ENCODE peak calls at places on chromosomes 16 and 17, in six cellular contexts. One of them, this sample, is unnamed.

GRCh38 chr16:75382611-75383010 is 50.7 kb downstream of the CFDP1 start:
- DNase-seq in IMR-90: no peak
- DNase-seq in H9: no peak
- DNase-seq in mesenchymal stem cell: no peak
- DNase-seq in neuronal stem cell: no peak
- DNase-seq in H1: no peak
- DNase-seq in this sample: no peak

GRCh38 chr17:78935419-78936323 is 10.5 kb upstream of the TIMP2 start:
- DNase-seq in IMR-90: peak
- DNase-seq in H9: peak
- DNase-seq in mesenchymal stem cell: peak
- DNase-seq in neuronal stem cell: no peak
- DNase-seq in H1: no peak
- DNase-seq in this sample: no peak

GRCh38 chr17:2107506-2107905 is 52.6 kb downstream of the HIC1 start:
- DNase-seq in IMR-90: no peak
- DNase-seq in H9: no peak
- DNase-seq in mesenchymal stem cell: no peak
- DNase-seq in neuronal stem cell: no peak
- DNase-seq in H1: no peak
- DNase-seq in this sample: no peak

GRCh38 chr17:37475713-37476420 is 13.8 kb upstream of the DUSP14 start:
- DNase-seq in IMR-90: no peak
- DNase-seq in H9: no peak
- DNase-seq in mesenchymal stem cell: no peak
- DNase-seq in neuronal stem cell: no peak
- DNase-seq in H1: no peak
- DNase-seq in this sample: no peak

GRCh38 chr17:77737442-77738265 is 220.8 kb upstream of the TNRC6C start:
- DNase-seq in IMR-90: no peak
- DNase-seq in H9: peak
- DNase-seq in mesenchymal stem cell: no peak
- DNase-seq in neuronal stem cell: no peak
- DNase-seq in H1: no peak
- DNase-seq in this sample: no peak

GRCh38 chr17:4625181-4625601 is 16.3 kb downstream of the ALOX15 start:
- DNase-seq in IMR-90: peak
- DNase-seq in H9: no peak
- DNase-seq in mesenchymal stem cell: peak
- DNase-seq in neuronal stem cell: no peak
- DNase-seq in H1: no peak
- DNase-seq in this sample: peak

GRCh38 chr16:84449156-84450140 is 55.0 kb downstream of the MEAK7 start:
- DNase-seq in IMR-90: no peak
- DNase-seq in H9: peak
- DNase-seq in mesenchymal stem cell: no peak
- DNase-seq in neuronal stem cell: no peak
- DNase-seq in H1: no peak
- DNase-seq in this sample: no peak

GRCh38 chr16:27450836-27451341 is 48.9 kb downstream of the IL21R start:
- DNase-seq in IMR-90: no peak
- DNase-seq in H9: no peak
- DNase-seq in mesenchymal stem cell: peak
- DNase-seq in neuronal stem cell: no peak
- DNase-seq in H1: no peak
- DNase-seq in this sample: no peak

GRCh38 chr16:84043486-84044107 is 1.0 kb upstream of the SLC38A8 start:
- DNase-seq in IMR-90: peak
- DNase-seq in H9: no peak
- DNase-seq in mesenchymal stem cell: no peak
- DNase-seq in neuronal stem cell: no peak
- DNase-seq in H1: no peak
- DNase-seq in this sample: peak

GRCh38 chr17:2710804-2711607 is 558 bp downstream of the CLUH start:
- DNase-seq in IMR-90: no peak
- DNase-seq in H9: no peak
- DNase-seq in mesenchymal stem cell: peak
- DNase-seq in neuronal stem cell: no peak
- DNase-seq in H1: no peak
- DNase-seq in this sample: peak

GRCh38 chr17:53353919-53354351 is 468.8 kb upstream of the KIF2B start:
- DNase-seq in IMR-90: no peak
- DNase-seq in H9: no peak
- DNase-seq in mesenchymal stem cell: no peak
- DNase-seq in neuronal stem cell: no peak
- DNase-seq in H1: no peak
- DNase-seq in this sample: no peak

GRCh38 chr16:85583491-85584181 is 29.5 kb upstream of the GSE1 start:
- DNase-seq in IMR-90: peak
- DNase-seq in H9: no peak
- DNase-seq in mesenchymal stem cell: peak
- DNase-seq in neuronal stem cell: peak
- DNase-seq in H1: peak
- DNase-seq in this sample: no peak

GRCh38 chr17:5915337-5915736 is 154.8 kb upstream of the WSCD1 start:
- DNase-seq in IMR-90: no peak
- DNase-seq in H9: peak
- DNase-seq in mesenchymal stem cell: no peak
- DNase-seq in neuronal stem cell: no peak
- DNase-seq in H1: no peak
- DNase-seq in this sample: no peak

GRCh38 chr17:50352072-50352692 is 6.3 kb downstream of the XYLT2 start:
- DNase-seq in IMR-90: no peak
- DNase-seq in H9: no peak
- DNase-seq in mesenchymal stem cell: no peak
- DNase-seq in neuronal stem cell: no peak
- DNase-seq in H1: no peak
- DNase-seq in this sample: no peak

GRCh38 chr16:84526794-84527485 is 22.5 kb upstream of the MEAK7 start:
- DNase-seq in IMR-90: peak
- DNase-seq in H9: no peak
- DNase-seq in mesenchymal stem cell: no peak
- DNase-seq in neuronal stem cell: peak
- DNase-seq in H1: no peak
- DNase-seq in this sample: no peak

GRCh38 chr17:80316927-80317705 is 56.5 kb downstream of the RNF213 start:
- DNase-seq in IMR-90: no peak
- DNase-seq in H9: no peak
- DNase-seq in mesenchymal stem cell: no peak
- DNase-seq in neuronal stem cell: no peak
- DNase-seq in H1: no peak
- DNase-seq in this sample: no peak

GRCh38 chr16:66703359-66704215 is 7.0 kb upstream of the CMTM4 start:
- DNase-seq in IMR-90: no peak
- DNase-seq in H9: no peak
- DNase-seq in mesenchymal stem cell: peak
- DNase-seq in neuronal stem cell: no peak
- DNase-seq in H1: no peak
- DNase-seq in this sample: peak

GRCh38 chr16:66701061-66701460 is 4.5 kb upstream of the CMTM4 start:
- DNase-seq in IMR-90: no peak
- DNase-seq in H9: no peak
- DNase-seq in mesenchymal stem cell: no peak
- DNase-seq in neuronal stem cell: no peak
- DNase-seq in H1: no peak
- DNase-seq in this sample: no peak

GRCh38 chr16:66701516-66701915 is 5.0 kb upstream of the CMTM4 start:
- DNase-seq in IMR-90: no peak
- DNase-seq in H9: no peak
- DNase-seq in mesenchymal stem cell: no peak
- DNase-seq in neuronal stem cell: no peak
- DNase-seq in H1: no peak
- DNase-seq in this sample: no peak

GRCh38 chr16:66706506-66706880 is 9.9 kb upstream of the CMTM4 start:
- DNase-seq in IMR-90: no peak
- DNase-seq in H9: no peak
- DNase-seq in mesenchymal stem cell: no peak
- DNase-seq in neuronal stem cell: no peak
- DNase-seq in H1: no peak
- DNase-seq in this sample: no peak

DNA sequence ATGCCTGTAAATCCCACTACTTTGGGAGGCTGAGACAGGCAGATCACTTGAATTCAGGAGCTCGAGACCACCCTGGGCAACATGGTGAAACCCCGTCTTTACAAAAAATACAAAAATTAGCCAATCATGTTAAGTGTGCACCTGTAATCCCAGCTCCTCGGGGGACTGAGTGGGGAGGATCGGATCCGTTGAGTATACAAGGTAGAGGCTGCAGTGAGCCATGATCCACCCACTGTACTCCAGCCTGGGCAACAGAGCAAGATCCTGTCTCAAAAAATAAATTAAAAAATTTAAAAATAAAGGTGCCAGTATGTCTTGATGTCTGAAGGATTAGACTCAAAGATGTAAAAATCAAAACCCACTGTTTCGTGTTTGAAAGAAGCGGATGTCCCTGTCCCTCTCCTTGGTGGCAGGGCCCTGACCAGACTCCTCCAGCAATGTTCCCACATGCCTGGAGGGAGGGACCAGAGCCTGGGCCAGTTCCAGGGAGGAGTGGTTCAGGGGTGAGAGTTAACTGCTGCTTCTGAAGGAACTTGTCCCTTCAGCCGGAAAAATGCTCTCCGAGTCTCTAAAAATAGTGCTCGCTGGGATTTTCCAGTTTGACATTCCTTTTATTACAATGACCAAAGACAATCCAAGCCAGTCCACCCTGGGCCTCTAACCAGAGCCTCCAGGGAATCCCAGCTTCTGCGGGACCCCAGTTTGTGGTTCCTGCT is 9.4 kb upstream of the CMTM4 start:
- DNase-seq in IMR-90: peak
- DNase-seq in H9: no peak
- DNase-seq in mesenchymal stem cell: peak
- DNase-seq in neuronal stem cell: no peak
- DNase-seq in H1: no peak
- DNase-seq in this sample: no peak
- H2BK120ac ChIP-seq in IMR-90: peak
- H2BK120ac ChIP-seq in H9: no peak
- H2BK120ac ChIP-seq in mesenchymal stem cell: no peak
- H2BK120ac ChIP-seq in neuronal stem cell: no peak
- H2BK120ac ChIP-seq in H1: no peak
- H2BK120ac ChIP-seq in this sample: no peak

GRCh38 chr16:591892-592517 is 2.1 kb downstream of the RAB40C start:
- DNase-seq in IMR-90: no peak
- DNase-seq in H9: no peak
- DNase-seq in mesenchymal stem cell: no peak
- DNase-seq in neuronal stem cell: no peak
- DNase-seq in H1: no peak
- DNase-seq in this sample: no peak

GRCh38 chr16:593406-593805 is 3.5 kb downstream of the RAB40C start:
- DNase-seq in IMR-90: no peak
- DNase-seq in H9: no peak
- DNase-seq in mesenchymal stem cell: no peak
- DNase-seq in neuronal stem cell: no peak
- DNase-seq in H1: no peak
- DNase-seq in this sample: no peak

GRCh38 chr16:593807-594206 is 3.9 kb downstream of the RAB40C start:
- DNase-seq in IMR-90: no peak
- DNase-seq in H9: no peak
- DNase-seq in mesenchymal stem cell: no peak
- DNase-seq in neuronal stem cell: no peak
- DNase-seq in H1: no peak
- DNase-seq in this sample: no peak

GRCh38 chr16:590875-591200 is 972 bp downstream of the RAB40C start:
- DNase-seq in IMR-90: no peak
- DNase-seq in H9: no peak
- DNase-seq in mesenchymal stem cell: no peak
- DNase-seq in neuronal stem cell: no peak
- DNase-seq in H1: no peak
- DNase-seq in this sample: no peak

GRCh38 chr16:592518-593306 is 2.8 kb downstream of the RAB40C start:
- DNase-seq in IMR-90: no peak
- DNase-seq in H9: no peak
- DNase-seq in mesenchymal stem cell: peak
- DNase-seq in neuronal stem cell: no peak
- DNase-seq in H1: no peak
- DNase-seq in this sample: no peak
- H2BK120ac ChIP-seq in IMR-90: no peak
- H2BK120ac ChIP-seq in H9: no peak
- H2BK120ac ChIP-seq in mesenchymal stem cell: no peak
- H2BK120ac ChIP-seq in neuronal stem cell: no peak
- H2BK120ac ChIP-seq in H1: no peak
- H2BK120ac ChIP-seq in this sample: no peak

DNA sequence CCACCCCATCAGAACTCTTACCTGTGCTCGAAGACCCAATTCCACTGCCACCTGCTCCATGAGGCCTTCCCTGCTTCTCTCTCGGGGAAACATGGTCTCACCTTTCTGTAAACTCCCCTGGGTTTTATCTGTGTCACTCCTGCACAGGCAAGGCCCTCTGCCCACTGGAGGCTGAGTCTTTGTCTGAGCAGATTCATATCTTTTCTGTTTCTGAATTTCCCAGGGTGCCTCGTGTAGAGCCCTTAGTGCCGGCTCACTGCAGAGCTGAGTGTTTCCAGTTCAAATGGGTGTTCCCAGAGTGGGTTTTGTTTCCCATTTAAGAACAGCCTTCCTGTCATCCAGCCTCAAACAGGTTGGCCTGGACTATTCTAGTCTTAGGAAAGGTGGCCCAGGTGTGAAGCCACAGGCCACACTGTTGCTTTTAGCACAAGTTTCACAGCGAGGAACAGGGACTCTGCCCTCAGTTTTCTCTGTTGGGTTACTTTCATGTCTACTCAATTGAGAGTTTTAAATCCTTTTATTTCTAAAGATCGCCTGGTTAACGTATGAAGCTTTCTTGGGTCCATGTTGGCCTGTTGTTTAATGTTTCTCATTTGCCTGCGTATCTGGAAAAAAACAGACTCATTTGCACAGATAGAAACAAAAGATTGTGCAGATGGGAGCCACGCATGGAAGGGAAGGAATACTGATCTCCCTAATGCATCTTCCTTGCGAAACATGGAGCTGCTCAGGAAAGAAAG is 228.7 kb downstream of the MSI2 start:
- DNase-seq in IMR-90: no peak
- DNase-seq in H9: no peak
- DNase-seq in mesenchymal stem cell: no peak
- DNase-seq in neuronal stem cell: no peak
- DNase-seq in H1: no peak
- DNase-seq in this sample: no peak
- H2BK120ac ChIP-seq in IMR-90: peak
- H2BK120ac ChIP-seq in H9: no peak
- H2BK120ac ChIP-seq in mesenchymal stem cell: no peak
- H2BK120ac ChIP-seq in neuronal stem cell: no peak
- H2BK120ac ChIP-seq in H1: no peak
- H2BK120ac ChIP-seq in this sample: no peak

DNA sequence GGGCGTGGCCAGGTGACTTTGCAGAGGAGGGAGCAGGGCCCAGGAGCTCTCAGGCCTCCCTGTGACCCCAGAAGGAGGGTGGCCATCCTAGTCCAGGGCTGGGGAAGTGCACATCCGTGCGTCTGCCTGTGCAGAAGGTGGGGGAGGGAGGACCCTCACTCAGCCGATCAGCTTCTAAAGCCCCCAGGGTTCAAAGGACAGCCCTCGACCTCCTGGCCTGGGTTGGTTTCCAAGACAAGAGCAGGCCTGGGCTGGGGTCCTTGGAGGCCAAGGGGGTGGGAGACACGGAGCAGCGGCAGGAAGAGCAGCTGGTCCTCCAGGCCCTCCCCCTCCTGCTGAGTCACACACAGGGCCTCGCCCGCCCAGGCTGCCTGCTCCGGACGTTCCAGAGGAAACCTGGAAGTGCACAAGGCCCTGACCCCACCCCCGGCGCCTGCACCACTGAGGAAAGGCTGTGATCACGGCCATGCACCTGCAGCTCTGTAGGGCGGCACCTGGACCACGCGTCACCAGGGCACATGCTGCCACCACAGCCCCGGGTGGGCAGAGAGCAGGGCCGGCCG is 67.1 kb upstream of the ZNF469 start:
- DNase-seq in IMR-90: peak
- DNase-seq in H9: no peak
- DNase-seq in mesenchymal stem cell: peak
- DNase-seq in neuronal stem cell: no peak
- DNase-seq in H1: no peak
- DNase-seq in this sample: peak
- H2BK120ac ChIP-seq in IMR-90: peak
- H2BK120ac ChIP-seq in H9: no peak
- H2BK120ac ChIP-seq in mesenchymal stem cell: peak
- H2BK120ac ChIP-seq in neuronal stem cell: no peak
- H2BK120ac ChIP-seq in H1: no peak
- H2BK120ac ChIP-seq in this sample: no peak

This sample was measured in mesendoderm.